ENCODE peak calls at places on chromosome 16, in nine cellular contexts. One of them, this sample, is unnamed.

GRCh38 chr16:68244903-68245853 is at the start of gene PLA2G15:
- DNase-seq in lung: peak; percentile 94
- DNase-seq in upper lobe of left lung: peak; percentile 94
- DNase-seq in small intestine: peak; percentile 92
- DNase-seq in heart left ventricle: peak; percentile 99
- DNase-seq in right lobe of liver: peak; percentile 99
- DNase-seq in substantia nigra: peak; percentile 93
- DNase-seq in heart right ventricle: peak; percentile 99
- DNase-seq in brain microvascular endothelial cell: peak; percentile 96
- DNase-seq in this sample: peak; percentile 93

GRCh38 chr16:57273359-57273758 is 11.1 kb downstream of the PLLP start:
- DNase-seq in lung: no peak
- DNase-seq in upper lobe of left lung: no peak
- DNase-seq in small intestine: no peak
- DNase-seq in heart left ventricle: peak; percentile 29
- DNase-seq in right lobe of liver: no peak
- DNase-seq in substantia nigra: no peak
- DNase-seq in heart right ventricle: no peak
- DNase-seq in brain microvascular endothelial cell: no peak
- DNase-seq in this sample: no peak

GRCh38 chr16:25841776-25842175 is 150.0 kb downstream of the HS3ST4 start:
- DNase-seq in lung: no peak
- DNase-seq in upper lobe of left lung: no peak
- DNase-seq in small intestine: no peak
- DNase-seq in heart left ventricle: no peak
- DNase-seq in right lobe of liver: no peak
- DNase-seq in substantia nigra: no peak
- DNase-seq in heart right ventricle: no peak
- DNase-seq in brain microvascular endothelial cell: no peak
- DNase-seq in this sample: no peak

GRCh38 chr16:50266337-50267091 is at the start of gene ADCY7:
- DNase-seq in lung: peak; percentile 61
- DNase-seq in upper lobe of left lung: peak; percentile 88
- DNase-seq in small intestine: peak; percentile 81
- DNase-seq in heart left ventricle: peak; percentile 90
- DNase-seq in right lobe of liver: peak; percentile 64
- DNase-seq in substantia nigra: peak; percentile 25
- DNase-seq in heart right ventricle: peak; percentile 49
- DNase-seq in brain microvascular endothelial cell: peak; percentile 82
- DNase-seq in this sample: peak; percentile 80

GRCh38 chr16:82004651-82005490 is 6.4 kb downstream of the SDR42E1 start:
- DNase-seq in lung: no peak
- DNase-seq in upper lobe of left lung: no peak
- DNase-seq in small intestine: no peak
- DNase-seq in heart left ventricle: no peak
- DNase-seq in right lobe of liver: no peak
- DNase-seq in substantia nigra: no peak
- DNase-seq in heart right ventricle: no peak
- DNase-seq in brain microvascular endothelial cell: no peak
- DNase-seq in this sample: no peak

GRCh38 chr16:49800876-49801275 is 55.0 kb downstream of the ZNF423 start:
- DNase-seq in lung: no peak
- DNase-seq in upper lobe of left lung: no peak
- DNase-seq in small intestine: no peak
- DNase-seq in heart left ventricle: no peak
- DNase-seq in right lobe of liver: no peak
- DNase-seq in substantia nigra: no peak
- DNase-seq in heart right ventricle: no peak
- DNase-seq in brain microvascular endothelial cell: no peak
- DNase-seq in this sample: no peak

GRCh38 chr16:23597003-23597756 is 1.1 kb upstream of the NDUFAB1 start:
- DNase-seq in lung: no peak
- DNase-seq in upper lobe of left lung: no peak
- DNase-seq in small intestine: no peak
- DNase-seq in heart left ventricle: no peak
- DNase-seq in right lobe of liver: no peak
- DNase-seq in substantia nigra: no peak
- DNase-seq in heart right ventricle: peak; percentile 15
- DNase-seq in brain microvascular endothelial cell: no peak
- DNase-seq in this sample: no peak

GRCh38 chr16:30119428-30119827 is 3.6 kb downstream of the MAPK3 start:
- DNase-seq in lung: no peak
- DNase-seq in upper lobe of left lung: no peak
- DNase-seq in small intestine: no peak
- DNase-seq in heart left ventricle: no peak
- DNase-seq in right lobe of liver: no peak
- DNase-seq in substantia nigra: no peak
- DNase-seq in heart right ventricle: no peak
- DNase-seq in brain microvascular endothelial cell: no peak
- DNase-seq in this sample: no peak

GRCh38 chr16:11162571-11163268 is 93.3 kb downstream of the SOCS1 start:
- DNase-seq in lung: no peak
- DNase-seq in upper lobe of left lung: no peak
- DNase-seq in small intestine: no peak
- DNase-seq in heart left ventricle: no peak
- DNase-seq in right lobe of liver: no peak
- DNase-seq in substantia nigra: no peak
- DNase-seq in heart right ventricle: no peak
- DNase-seq in brain microvascular endothelial cell: no peak
- DNase-seq in this sample: no peak

GRCh38 chr16:11159189-11159588 is 96.8 kb downstream of the SOCS1 start:
- DNase-seq in lung: no peak
- DNase-seq in upper lobe of left lung: no peak
- DNase-seq in small intestine: no peak
- DNase-seq in heart left ventricle: no peak
- DNase-seq in right lobe of liver: no peak
- DNase-seq in substantia nigra: no peak
- DNase-seq in heart right ventricle: no peak
- DNase-seq in brain microvascular endothelial cell: no peak
- DNase-seq in this sample: no peak

GRCh38 chr16:11161974-11162373 is 94.0 kb downstream of the SOCS1 start:
- DNase-seq in lung: no peak
- DNase-seq in upper lobe of left lung: no peak
- DNase-seq in small intestine: no peak
- DNase-seq in heart left ventricle: no peak
- DNase-seq in right lobe of liver: no peak
- DNase-seq in substantia nigra: no peak
- DNase-seq in heart right ventricle: peak; percentile 42
- DNase-seq in brain microvascular endothelial cell: no peak
- DNase-seq in this sample: no peak

GRCh38 chr16:11160676-11161115 is 95.3 kb downstream of the SOCS1 start:
- DNase-seq in lung: no peak
- DNase-seq in upper lobe of left lung: no peak
- DNase-seq in small intestine: no peak
- DNase-seq in heart left ventricle: no peak
- DNase-seq in right lobe of liver: no peak
- DNase-seq in substantia nigra: no peak
- DNase-seq in heart right ventricle: no peak
- DNase-seq in brain microvascular endothelial cell: no peak
- DNase-seq in this sample: no peak

GRCh38 chr16:11161439-11161838 is 94.6 kb downstream of the SOCS1 start:
- DNase-seq in lung: no peak
- DNase-seq in upper lobe of left lung: no peak
- DNase-seq in small intestine: no peak
- DNase-seq in heart left ventricle: no peak
- DNase-seq in right lobe of liver: no peak
- DNase-seq in substantia nigra: no peak
- DNase-seq in heart right ventricle: no peak
- DNase-seq in brain microvascular endothelial cell: no peak
- DNase-seq in this sample: no peak
- H3K27ac ChIP-seq in lung: no peak overlapping the region
- H3K27ac ChIP-seq in upper lobe of left lung: no peak overlapping the region
- H3K27ac ChIP-seq in small intestine: no peak overlapping the region
- H3K27ac ChIP-seq in heart left ventricle: peak overlapping the region; percentile 90
- H3K27ac ChIP-seq in right lobe of liver: no peak overlapping the region
- H3K27ac ChIP-seq in substantia nigra: no peak overlapping the region
- H3K27ac ChIP-seq in heart right ventricle: peak overlapping the region; percentile 71
- H3K27ac ChIP-seq in brain microvascular endothelial cell: no peak overlapping the region
- H3K27ac ChIP-seq in this sample: no peak overlapping the region

GRCh38 chr16:89564476-89565255 is 4.2 kb downstream of the RPL13 start:
- DNase-seq in lung: no peak
- DNase-seq in upper lobe of left lung: no peak
- DNase-seq in small intestine: peak; percentile 38
- DNase-seq in heart left ventricle: no peak
- DNase-seq in right lobe of liver: no peak
- DNase-seq in substantia nigra: no peak
- DNase-seq in heart right ventricle: no peak
- DNase-seq in brain microvascular endothelial cell: no peak
- DNase-seq in this sample: no peak

GRCh38 chr16:89562939-89563338 is 2.5 kb downstream of the RPL13 start:
- DNase-seq in lung: no peak
- DNase-seq in upper lobe of left lung: no peak
- DNase-seq in small intestine: no peak
- DNase-seq in heart left ventricle: no peak
- DNase-seq in right lobe of liver: no peak
- DNase-seq in substantia nigra: peak; percentile 17
- DNase-seq in heart right ventricle: no peak
- DNase-seq in brain microvascular endothelial cell: no peak
- DNase-seq in this sample: no peak

GRCh38 chr16:89562027-89562599 is 1.6 kb downstream of the RPL13 start:
- DNase-seq in lung: no peak
- DNase-seq in upper lobe of left lung: peak; percentile 57
- DNase-seq in small intestine: peak; percentile 76
- DNase-seq in heart left ventricle: no peak
- DNase-seq in right lobe of liver: no peak
- DNase-seq in substantia nigra: no peak
- DNase-seq in heart right ventricle: no peak
- DNase-seq in brain microvascular endothelial cell: no peak
- DNase-seq in this sample: no peak

GRCh38 chr16:89565256-89565505 is 4.7 kb downstream of the RPL13 start:
- DNase-seq in lung: no peak
- DNase-seq in upper lobe of left lung: no peak
- DNase-seq in small intestine: no peak
- DNase-seq in heart left ventricle: no peak
- DNase-seq in right lobe of liver: no peak
- DNase-seq in substantia nigra: no peak
- DNase-seq in heart right ventricle: no peak
- DNase-seq in brain microvascular endothelial cell: no peak
- DNase-seq in this sample: no peak

DNA sequence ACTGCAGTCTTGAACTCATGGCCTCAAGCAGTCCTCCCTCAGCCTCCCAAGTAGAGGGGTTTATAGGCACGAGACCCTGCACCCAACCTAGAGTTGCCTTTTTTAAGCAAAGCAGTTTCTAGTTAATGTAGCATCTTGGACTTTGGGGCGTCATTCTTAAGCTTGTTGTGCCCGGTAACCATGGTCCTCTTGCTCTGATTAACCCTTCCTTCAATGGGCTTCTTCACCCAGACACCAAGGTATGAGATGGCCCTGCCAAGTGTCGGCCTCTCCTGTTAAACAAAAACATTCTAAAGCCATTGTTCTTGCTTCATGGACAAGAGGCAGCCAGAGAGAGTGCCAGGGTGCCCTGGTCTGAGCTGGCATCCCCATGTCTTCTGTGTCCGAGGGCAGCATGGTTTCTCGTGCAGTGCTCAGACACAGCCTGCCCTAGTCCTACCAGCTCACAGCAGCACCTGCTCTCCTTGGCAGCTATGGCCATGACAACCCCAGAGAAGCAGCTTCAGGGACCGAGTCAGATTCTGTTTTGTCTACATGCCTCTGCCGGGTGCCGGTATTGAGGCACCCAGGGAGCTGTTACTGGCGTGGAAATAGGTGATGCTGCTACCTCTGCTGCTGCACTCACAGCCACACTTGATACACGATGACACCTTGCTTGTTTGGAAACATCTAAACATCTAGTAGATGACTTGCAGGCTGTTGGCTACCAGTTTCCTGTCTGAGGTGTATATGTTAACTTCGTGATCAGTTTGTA is 3.3 kb downstream of the RPL13 start:
- DNase-seq in lung: no peak
- DNase-seq in upper lobe of left lung: no peak
- DNase-seq in small intestine: no peak
- DNase-seq in heart left ventricle: no peak
- DNase-seq in right lobe of liver: no peak
- DNase-seq in substantia nigra: no peak
- DNase-seq in heart right ventricle: no peak
- DNase-seq in brain microvascular endothelial cell: no peak
- DNase-seq in this sample: no peak
- H3K27ac ChIP-seq in lung: no peak overlapping the region
- H3K27ac ChIP-seq in upper lobe of left lung: no peak overlapping the region
- H3K27ac ChIP-seq in small intestine: no peak overlapping the region
- H3K27ac ChIP-seq in heart left ventricle: no peak overlapping the region
- H3K27ac ChIP-seq in right lobe of liver: no peak overlapping the region
- H3K27ac ChIP-seq in substantia nigra: no peak overlapping the region
- H3K27ac ChIP-seq in heart right ventricle: no peak overlapping the region
- H3K27ac ChIP-seq in brain microvascular endothelial cell: no peak overlapping the region
- H3K27ac ChIP-seq in this sample: no peak overlapping the region

GRCh38 chr16:2028146-2028545 is 1.4 kb downstream of the NHERF2 start:
- DNase-seq in lung: no peak
- DNase-seq in upper lobe of left lung: no peak
- DNase-seq in small intestine: no peak
- DNase-seq in heart left ventricle: no peak
- DNase-seq in right lobe of liver: no peak
- DNase-seq in substantia nigra: no peak
- DNase-seq in heart right ventricle: no peak
- DNase-seq in brain microvascular endothelial cell: no peak
- DNase-seq in this sample: no peak
- H3K27ac ChIP-seq in lung: peak overlapping the region; percentile 65
- H3K27ac ChIP-seq in upper lobe of left lung: peak overlapping the region; percentile 71
- H3K27ac ChIP-seq in small intestine: no peak overlapping the region
- H3K27ac ChIP-seq in heart left ventricle: peak overlapping the region; percentile 97
- H3K27ac ChIP-seq in right lobe of liver: peak overlapping the region; percentile 26
- H3K27ac ChIP-seq in substantia nigra: no peak overlapping the region
- H3K27ac ChIP-seq in heart right ventricle: peak overlapping the region; percentile 89
- H3K27ac ChIP-seq in brain microvascular endothelial cell: no peak overlapping the region
- H3K27ac ChIP-seq in this sample: no peak overlapping the region

GRCh38 chr16:66695474-66695934 is 1.0 kb downstream of the CMTM4 start:
- DNase-seq in lung: no peak
- DNase-seq in upper lobe of left lung: peak; percentile 22
- DNase-seq in small intestine: no peak
- DNase-seq in heart left ventricle: no peak
- DNase-seq in right lobe of liver: no peak
- DNase-seq in substantia nigra: peak; percentile 44
- DNase-seq in heart right ventricle: no peak
- DNase-seq in brain microvascular endothelial cell: no peak
- DNase-seq in this sample: no peak

GRCh38 chr16:66698046-66698445 is 1.5 kb upstream of the CMTM4 start:
- DNase-seq in lung: no peak
- DNase-seq in upper lobe of left lung: no peak
- DNase-seq in small intestine: no peak
- DNase-seq in heart left ventricle: no peak
- DNase-seq in right lobe of liver: no peak
- DNase-seq in substantia nigra: no peak
- DNase-seq in heart right ventricle: no peak
- DNase-seq in brain microvascular endothelial cell: no peak
- DNase-seq in this sample: no peak

GRCh38 chr16:66696669-66697630 is at the start of gene CMTM4:
- DNase-seq in lung: peak; percentile 82
- DNase-seq in upper lobe of left lung: peak; percentile 93
- DNase-seq in small intestine: peak; percentile 87
- DNase-seq in heart left ventricle: peak; percentile 93
- DNase-seq in right lobe of liver: peak; percentile 93
- DNase-seq in substantia nigra: peak; percentile 88
- DNase-seq in heart right ventricle: peak; percentile 85
- DNase-seq in brain microvascular endothelial cell: peak; percentile 51
- DNase-seq in this sample: peak; percentile 72

GRCh38 chr16:66693088-66693487 is 3.5 kb downstream of the CMTM4 start:
- DNase-seq in lung: no peak
- DNase-seq in upper lobe of left lung: no peak
- DNase-seq in small intestine: no peak
- DNase-seq in heart left ventricle: no peak
- DNase-seq in right lobe of liver: no peak
- DNase-seq in substantia nigra: no peak
- DNase-seq in heart right ventricle: no peak
- DNase-seq in brain microvascular endothelial cell: no peak
- DNase-seq in this sample: no peak

GRCh38 chr16:66695935-66696668 is 441 bp downstream of the CMTM4 start:
- DNase-seq in lung: peak; percentile 72
- DNase-seq in upper lobe of left lung: peak; percentile 65
- DNase-seq in small intestine: peak; percentile 80
- DNase-seq in heart left ventricle: peak; percentile 70
- DNase-seq in right lobe of liver: peak; percentile 47
- DNase-seq in substantia nigra: peak; percentile 38
- DNase-seq in heart right ventricle: peak; percentile 13
- DNase-seq in brain microvascular endothelial cell: no peak
- DNase-seq in this sample: no peak
- H3K27ac ChIP-seq in lung: peak overlapping the region; percentile 81
- H3K27ac ChIP-seq in upper lobe of left lung: peak overlapping the region; percentile 82
- H3K27ac ChIP-seq in small intestine: peak overlapping the region; percentile 95
- H3K27ac ChIP-seq in heart left ventricle: peak overlapping the region; percentile 57
- H3K27ac ChIP-seq in right lobe of liver: peak overlapping the region; percentile 50
- H3K27ac ChIP-seq in substantia nigra: peak overlapping the region; percentile 77
- H3K27ac ChIP-seq in heart right ventricle: no peak overlapping the region
- H3K27ac ChIP-seq in brain microvascular endothelial cell: no peak overlapping the region
- H3K27ac ChIP-seq in this sample: no peak overlapping the region